ENCODE peak calls at places on chromosome 9, in seven cellular contexts. P, E, J, Q, B, C and H are unnamed samples. For H3K9me3, the result is how much of the 10 kb centered on the place peaks cover.

GRCh38 chr9:129609486-129610192 is 11.3 kb downstream of the C9orf50 start:
- DNase-seq in P (no peak), E (peak), J (no peak), Q (no peak), B (no peak), C (no peak), H (peak)

GRCh38 chr9:130354806-130355205 is 89.2 kb downstream of the HMCN2 start:
- DNase-seq in P (no peak), E (no peak), J (no peak), Q (no peak), B (no peak), C (no peak), H (no peak)

GRCh38 chr9:80552931-80553330 is 981.2 kb downstream of the TLE4 start:
- DNase-seq in P (no peak), E (no peak), J (no peak), Q (no peak), B (no peak), C (no peak), H (no peak)

GRCh38 chr9:6243746-6244145 is 28.1 kb downstream of the IL33 start:
- DNase-seq in P (no peak), E (no peak), J (peak), Q (no peak), B (peak), C (no peak), H (no peak)

GRCh38 chr9:94108584-94108983 is 24.3 kb downstream of the PTPDC1 start:
- DNase-seq in P (no peak), E (no peak), J (no peak), Q (no peak), B (no peak), C (no peak), H (no peak)

GRCh38 chr9:120985759-120986353 is 59.3 kb upstream of the TRAF1 start:
- DNase-seq in P (peak), E (peak), J (peak), Q (peak), B (no peak), C (peak), H (no peak)

GRCh38 chr9:128142596-128142995 is 6.7 kb upstream of the LCN2 start:
- DNase-seq in P (no peak), E (no peak), J (no peak), Q (no peak), B (no peak), C (no peak), H (no peak)

GRCh38 chr9:128078504-128079434 is 10.7 kb downstream of the SLC25A25 start:
- DNase-seq in P (no peak), E (no peak), J (no peak), Q (no peak), B (no peak), C (peak), H (no peak)

GRCh38 chr9:36566813-36567217 is 5.9 kb upstream of the MELK start:
- DNase-seq in P (no peak), E (no peak), J (no peak), Q (no peak), B (no peak), C (peak), H (no peak)

GRCh38 chr9:303502-303901 is 88.8 kb downstream of the DOCK8 start:
- DNase-seq in P (no peak), E (no peak), J (no peak), Q (no peak), B (no peak), C (no peak), H (no peak)

GRCh38 chr9:68843239-68843638 is 138.2 kb downstream of the PIP5K1B start:
- DNase-seq in P (no peak), E (no peak), J (no peak), Q (no peak), B (no peak), C (no peak), H (no peak)

GRCh38 chr9:115167175-115167574 is 49.2 kb upstream of the TNC start:
- DNase-seq in P (no peak), E (no peak), J (peak), Q (no peak), B (no peak), C (no peak), H (no peak)

DNA sequence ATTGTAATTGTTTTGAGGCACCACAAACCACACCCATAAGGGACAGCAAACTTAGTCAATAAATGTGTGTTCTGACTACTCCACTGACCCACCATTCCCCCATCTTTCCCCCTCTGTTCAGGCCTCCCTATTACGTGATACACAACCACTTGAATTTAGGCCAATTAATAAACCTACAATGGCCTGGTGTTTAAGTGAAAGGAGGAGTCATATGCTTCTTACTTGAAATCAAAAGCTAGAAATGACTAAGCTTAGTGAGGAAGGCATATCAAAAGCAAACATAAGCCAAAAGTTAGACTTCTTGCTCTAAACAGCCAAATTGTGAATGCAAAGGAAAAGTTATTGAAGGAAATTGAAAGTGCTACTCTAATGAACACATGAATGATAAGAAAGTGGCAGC is 14.6 kb downstream of the ZBTB43 start:
- DNase-seq in P (no peak), E (no peak), J (no peak), Q (no peak), B (no peak), C (no peak), H (no peak)
- H3K9me3 ChIP-seq in P (under half), E (under half), J (under half), Q (under half), B (under half), C (under half), H (under half)

GRCh38 chr9:40928803-40929487 is 199.5 kb downstream of the FOXD4L6 start:
- DNase-seq in P (no peak), E (no peak), J (no peak), Q (no peak), B (no peak), C (no peak), H (no peak)

GRCh38 chr9:40926404-40927259 is 201.8 kb downstream of the FOXD4L6 start:
- DNase-seq in P (no peak), E (no peak), J (no peak), Q (no peak), B (no peak), C (no peak), H (no peak)

GRCh38 chr9:40927260-40927631 is 201.2 kb downstream of the FOXD4L6 start:
- DNase-seq in P (no peak), E (no peak), J (no peak), Q (no peak), B (no peak), C (no peak), H (no peak)

GRCh38 chr9:40925149-40925548 is 203.3 kb downstream of the FOXD4L6 start:
- DNase-seq in P (no peak), E (no peak), J (no peak), Q (no peak), B (no peak), C (no peak), H (no peak)

DNA sequence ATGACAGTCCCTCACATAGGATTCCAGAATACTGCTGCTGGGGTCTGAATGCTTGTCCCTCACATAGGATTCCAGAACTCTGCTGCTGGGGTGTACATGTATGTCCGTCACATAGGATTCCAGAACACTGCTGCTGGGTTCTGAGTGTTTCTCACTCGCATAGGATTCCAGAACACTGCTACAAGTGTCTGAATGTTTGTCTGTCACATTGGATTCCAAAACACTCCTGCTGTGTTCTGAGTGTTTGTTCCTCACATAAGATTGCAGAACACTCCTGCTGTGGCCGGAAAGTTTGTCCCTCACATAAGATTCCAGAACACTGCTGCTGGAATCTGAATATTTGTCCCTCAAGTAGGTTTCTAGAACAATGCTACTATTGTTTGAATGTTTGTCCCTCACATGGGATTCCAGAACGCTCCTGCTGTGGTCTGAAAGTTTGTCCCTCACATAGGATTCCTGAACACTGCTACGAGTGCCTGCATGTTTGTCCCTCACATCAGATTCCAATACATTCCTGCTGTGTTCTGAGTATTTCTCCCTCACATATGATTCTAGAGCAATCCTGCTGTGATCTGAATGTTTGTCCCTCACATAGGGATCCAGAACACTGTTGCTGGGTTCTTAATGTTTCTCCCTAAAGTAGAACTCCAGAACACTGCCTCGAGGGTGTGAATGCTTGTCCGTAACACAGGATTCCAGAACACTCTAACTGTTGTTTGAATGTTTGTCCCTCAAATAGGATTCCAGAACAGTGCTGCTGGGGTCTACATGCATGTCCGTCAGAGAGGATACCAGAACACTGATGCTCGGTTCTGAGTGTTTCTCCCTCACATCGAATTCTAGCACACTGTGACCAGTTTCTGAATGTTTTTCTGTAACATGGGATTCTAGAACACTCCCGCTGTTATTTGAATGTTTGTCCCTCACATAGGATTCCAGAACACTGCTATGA is 200.4 kb downstream of the FOXD4L6 start:
- DNase-seq in P (no peak), E (no peak), J (no peak), Q (no peak), B (no peak), C (no peak), H (no peak)
- H3K9me3 ChIP-seq in P (under half), E (under half), J (under half), Q (under half), B (under half), C (under half), H (half or more)

GRCh38 chr9:35029241-35029640 is 39.7 kb downstream of the DNAJB5 start:
- DNase-seq in P (no peak), E (no peak), J (no peak), Q (no peak), B (no peak), C (no peak), H (no peak)
- H3K9me3 ChIP-seq in P (under half), E (under half), J (under half), Q (under half), B (under half), C (under half), H (under half)

DNA sequence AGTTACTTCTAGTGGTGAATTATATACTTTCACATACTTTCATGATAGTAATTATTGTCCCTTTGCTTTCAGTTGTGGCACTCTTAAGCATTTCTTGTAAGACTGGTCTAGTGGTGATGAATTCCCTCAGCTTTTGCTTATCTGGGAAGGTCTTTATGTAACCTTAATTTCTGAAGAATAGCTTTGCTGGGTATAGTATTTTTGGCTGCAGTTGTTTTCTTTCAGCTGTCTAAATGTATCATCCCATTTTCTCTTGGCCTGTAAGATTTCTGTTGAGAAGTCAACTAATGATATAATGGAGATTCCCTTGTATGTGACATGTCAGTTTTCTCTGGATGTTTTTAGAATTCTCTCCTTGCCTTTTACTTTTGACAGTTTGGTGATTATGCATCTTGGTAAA is 41.0 kb downstream of the TMEM38B start:
- DNase-seq in P (no peak), E (peak), J (no peak), Q (no peak), B (no peak), C (no peak), H (no peak)
- H3K9me3 ChIP-seq in P (under half), E (under half), J (under half), Q (under half), B (under half), C (under half), H (under half)

GRCh38 chr9:103399535-103399934 is 404.4 kb downstream of the CYLC2 start:
- DNase-seq in P (no peak), E (no peak), J (no peak), Q (no peak), B (no peak), C (no peak), H (no peak)

DNA sequence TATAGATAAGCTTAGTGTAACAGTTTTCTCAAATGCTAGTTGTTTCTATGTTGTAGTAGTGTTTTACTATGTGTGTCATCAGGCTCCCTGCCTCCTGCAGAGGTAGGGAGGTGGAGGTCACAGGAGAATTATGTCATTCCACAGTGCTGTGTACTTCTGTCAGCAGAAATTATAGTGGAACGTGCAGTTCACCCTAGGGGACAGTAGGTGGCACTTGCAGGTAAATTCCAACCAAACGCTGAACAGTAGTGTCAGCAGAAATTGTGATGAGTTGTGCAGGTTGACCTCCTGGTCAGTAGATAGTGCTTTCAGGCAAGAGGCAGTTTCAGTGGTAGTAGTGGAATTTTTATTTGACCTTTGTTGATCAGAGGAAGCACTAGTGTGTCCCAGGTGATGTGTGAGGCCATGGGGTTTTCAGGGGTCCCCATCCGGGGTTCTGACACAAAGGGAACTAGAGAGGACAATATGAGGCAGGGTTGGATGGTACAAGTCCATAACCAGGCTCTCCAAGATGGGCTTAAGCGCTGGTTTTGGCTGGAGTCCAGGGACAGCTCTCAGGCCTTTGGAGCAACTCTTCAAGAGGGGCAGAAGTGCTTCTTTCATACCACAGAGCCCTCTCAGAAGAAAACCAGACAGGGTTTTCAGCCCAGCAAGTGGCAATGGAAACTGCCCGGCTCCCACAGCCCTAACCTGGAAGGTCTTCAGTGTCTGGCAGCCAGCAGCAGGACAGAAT is 402.9 kb downstream of the CYLC2 start:
- DNase-seq in P (peak), E (peak), J (peak), Q (peak), B (no peak), C (no peak), H (no peak)
- H3K9me3 ChIP-seq in P (under half), E (under half), J (under half), Q (under half), B (under half), C (under half), H (under half)

DNA sequence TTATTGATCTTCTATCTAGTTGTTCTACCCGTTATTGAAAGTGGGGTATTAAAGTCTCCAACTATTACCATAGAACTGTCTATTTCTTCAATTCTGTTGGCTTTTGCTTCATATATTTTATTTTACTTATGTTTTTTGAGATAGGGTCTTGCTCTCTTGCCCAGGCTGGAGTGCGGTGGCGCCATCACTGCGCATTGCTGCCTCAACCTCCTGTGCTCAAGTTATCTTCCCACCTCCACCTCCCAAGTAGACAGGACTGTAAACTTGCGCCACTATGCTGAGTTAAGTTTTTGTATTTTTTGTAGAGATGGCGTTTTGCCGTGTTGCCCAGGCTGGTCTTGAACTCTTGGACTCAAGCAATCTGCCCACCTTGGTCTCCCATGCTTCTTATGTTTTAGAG is 16.2 kb downstream of the SNAPC3 start:
- DNase-seq in P (no peak), E (no peak), J (no peak), Q (no peak), B (no peak), C (no peak), H (no peak)
- H3K9me3 ChIP-seq in P (under half), E (under half), J (under half), Q (under half), B (under half), C (under half), H (under half)

GRCh38 chr9:117907420-117907819 is 203.2 kb downstream of the TLR4 start:
- DNase-seq in P (no peak), E (no peak), J (no peak), Q (no peak), B (no peak), C (no peak), H (no peak)
- H3K9me3 ChIP-seq in P (under half), E (under half), J (under half), Q (under half), B (under half), C (under half), H (under half)